ENCODE peak calls at places on chromosomes 12 and 14, in five cellular contexts. One of them, this sample, is unnamed.

GRCh38 chr12:47949441-47950341 is 13.7 kb upstream of the TMEM106C start:
- DNase-seq in GM12878: no peak
- DNase-seq in K562: peak; percentile 83
- DNase-seq in SK-N-SH: peak; percentile 90
- DNase-seq in HepG2: peak; percentile 76
- DNase-seq in this sample: peak; percentile 90

GRCh38 chr12:96421014-96421413 is 20.8 kb upstream of the CDK17 start:
- DNase-seq in SK-N-SH: no peak
- DNase-seq in HepG2: no peak
- DNase-seq in GM12878: no peak
- DNase-seq in K562: no peak
- DNase-seq in this sample: no peak

GRCh38 chr14:99155173-99155777 is 116.7 kb downstream of the BCL11B start:
- DNase-seq in K562: no peak
- DNase-seq in HepG2: no peak
- DNase-seq in GM12878: no peak
- DNase-seq in SK-N-SH: no peak
- DNase-seq in this sample: no peak

GRCh38 chr12:124774054-124774461 is 89.6 kb downstream of the SCARB1 start:
- DNase-seq in SK-N-SH: no peak
- DNase-seq in HepG2: no peak
- DNase-seq in K562: no peak
- DNase-seq in GM12878: no peak
- DNase-seq in this sample: no peak

GRCh38 chr12:11136075-11136474 is 1.6 kb upstream of the TAS2R30 start:
- DNase-seq in SK-N-SH: no peak
- DNase-seq in GM12878: no peak
- DNase-seq in K562: no peak
- DNase-seq in HepG2: no peak
- DNase-seq in this sample: no peak

GRCh38 chr12:101781834-101782543 is 42.7 kb upstream of the SYCP3 start:
- DNase-seq in SK-N-SH: no peak
- DNase-seq in K562: no peak
- DNase-seq in GM12878: no peak
- DNase-seq in HepG2: no peak
- DNase-seq in this sample: no peak

GRCh38 chr12:53963434-53964314 is 9.0 kb downstream of the HOXC12 start:
- DNase-seq in GM12878: no peak
- DNase-seq in K562: no peak
- DNase-seq in HepG2: no peak
- DNase-seq in SK-N-SH: no peak
- DNase-seq in this sample: peak; percentile 38

GRCh38 chr12:122422769-122423257 is 344 bp upstream of the CLIP1 start:
- DNase-seq in GM12878: no peak
- DNase-seq in HepG2: peak; percentile 49
- DNase-seq in SK-N-SH: no peak
- DNase-seq in K562: peak; percentile 59
- DNase-seq in this sample: no peak

GRCh38 chr12:11959117-11959823 is 111.5 kb upstream of the BCL2L14 start:
- DNase-seq in SK-N-SH: no peak
- DNase-seq in HepG2: peak; percentile 48
- DNase-seq in GM12878: no peak
- DNase-seq in K562: no peak
- DNase-seq in this sample: no peak

GRCh38 chr12:121314441-121314840 is 17.9 kb upstream of the CAMKK2 start:
- DNase-seq in HepG2: no peak
- DNase-seq in GM12878: no peak
- DNase-seq in K562: no peak
- DNase-seq in SK-N-SH: no peak
- DNase-seq in this sample: no peak

GRCh38 chr12:6292606-6293005 is 17.9 kb upstream of the PLEKHG6 start:
- DNase-seq in SK-N-SH: no peak
- DNase-seq in GM12878: no peak
- DNase-seq in K562: no peak
- DNase-seq in HepG2: peak; percentile 43
- DNase-seq in this sample: no peak

GRCh38 chr12:54005853-54006699 is 2.7 kb upstream of the HOXC8 start:
- DNase-seq in GM12878: no peak
- DNase-seq in HepG2: peak; percentile 73
- DNase-seq in K562: peak; percentile 86
- DNase-seq in SK-N-SH: peak; percentile 93
- DNase-seq in this sample: peak; percentile 77

GRCh38 chr12:120972870-120973543 is 5.3 kb upstream of the HNF1A start:
- DNase-seq in GM12878: no peak
- DNase-seq in K562: no peak
- DNase-seq in SK-N-SH: no peak
- DNase-seq in HepG2: peak; percentile 90
- DNase-seq in this sample: no peak

GRCh38 chr12:46491548-46491947 is 119.0 kb upstream of the SLC38A2 start:
- DNase-seq in SK-N-SH: no peak
- DNase-seq in K562: no peak
- DNase-seq in HepG2: no peak
- DNase-seq in GM12878: no peak
- DNase-seq in this sample: no peak

GRCh38 chr12:91567100-91567485 is 384.5 kb upstream of the DCN start:
- DNase-seq in SK-N-SH: no peak
- DNase-seq in HepG2: no peak
- DNase-seq in GM12878: no peak
- DNase-seq in K562: no peak
- DNase-seq in this sample: no peak

GRCh38 chr12:8590842-8591545 is 21.7 kb downstream of the AICDA start:
- DNase-seq in SK-N-SH: no peak
- DNase-seq in HepG2: peak; percentile 76
- DNase-seq in K562: no peak
- DNase-seq in GM12878: no peak
- DNase-seq in this sample: no peak

GRCh38 chr12:29245246-29245645 is 96.2 kb downstream of the FAR2 start:
- DNase-seq in K562: no peak
- DNase-seq in GM12878: no peak
- DNase-seq in HepG2: no peak
- DNase-seq in SK-N-SH: no peak
- DNase-seq in this sample: no peak

GRCh38 chr14:75123991-75124390 is 2.9 kb downstream of the NEK9 start:
- DNase-seq in K562: peak; percentile 54
- DNase-seq in HepG2: no peak
- DNase-seq in SK-N-SH: peak; percentile 12
- DNase-seq in GM12878: no peak
- DNase-seq in this sample: no peak

GRCh38 chr12:89994901-89995300 is 286.3 kb upstream of the ATP2B1 start:
- DNase-seq in HepG2: no peak
- DNase-seq in SK-N-SH: no peak
- DNase-seq in GM12878: no peak
- DNase-seq in K562: no peak
- DNase-seq in this sample: no peak

GRCh38 chr14:94132285-94132887 is 3.0 kb upstream of the IFI27L2 start:
- DNase-seq in K562: no peak
- DNase-seq in GM12878: no peak
- DNase-seq in SK-N-SH: peak; percentile 52
- DNase-seq in HepG2: peak; percentile 72
- DNase-seq in this sample: peak; percentile 39

GRCh38 chr12:103824290-103824689 is 16.7 kb downstream of the NT5DC3 start:
- DNase-seq in HepG2: no peak
- DNase-seq in K562: no peak
- DNase-seq in GM12878: no peak
- DNase-seq in SK-N-SH: no peak
- DNase-seq in this sample: no peak

GRCh38 chr14:46840971-46841729 is 189.6 kb upstream of the RPL10L start:
- DNase-seq in SK-N-SH: no peak
- DNase-seq in K562: no peak
- DNase-seq in HepG2: no peak
- DNase-seq in GM12878: no peak
- DNase-seq in this sample: no peak

GRCh38 chr12:69052613-69053408 is 119.8 kb upstream of the CPM start:
- DNase-seq in GM12878: peak; percentile 32
- DNase-seq in K562: no peak
- DNase-seq in SK-N-SH: no peak
- DNase-seq in HepG2: peak; percentile 91
- DNase-seq in this sample: no peak

GRCh38 chr14:75369506-75369905 is 58.3 kb upstream of the JDP2 start:
- DNase-seq in K562: no peak
- DNase-seq in SK-N-SH: no peak
- DNase-seq in HepG2: no peak
- DNase-seq in GM12878: no peak
- DNase-seq in this sample: no peak

GRCh38 chr12:51218607-51219161 is 822 bp upstream of the POU6F1 start:
- DNase-seq in GM12878: no peak
- DNase-seq in SK-N-SH: no peak
- DNase-seq in HepG2: peak; percentile 41
- DNase-seq in K562: peak; percentile 67
- DNase-seq in this sample: no peak

GRCh38 chr12:75579552-75579951 is 68.1 kb upstream of the KRR1 start:
- DNase-seq in GM12878: no peak
- DNase-seq in HepG2: no peak
- DNase-seq in K562: no peak
- DNase-seq in SK-N-SH: no peak
- DNase-seq in this sample: no peak

GRCh38 chr12:108563135-108563803 is 873 bp downstream of the ISCU start:
- DNase-seq in HepG2: peak; percentile 83
- DNase-seq in GM12878: peak; percentile 83
- DNase-seq in SK-N-SH: peak; percentile 79
- DNase-seq in K562: peak; percentile 90
- DNase-seq in this sample: peak; percentile 81

GRCh38 chr12:97982684-97983083 is 520.1 kb downstream of the RMST start:
- DNase-seq in HepG2: no peak
- DNase-seq in GM12878: no peak
- DNase-seq in SK-N-SH: no peak
- DNase-seq in K562: no peak
- DNase-seq in this sample: no peak

GRCh38 chr12:69284131-69284530 is 44.8 kb downstream of the CPSF6 start:
- DNase-seq in GM12878: no peak
- DNase-seq in SK-N-SH: peak; percentile 74
- DNase-seq in HepG2: peak; percentile 70
- DNase-seq in K562: peak; percentile 82
- DNase-seq in this sample: peak; percentile 74

GRCh38 chr14:81400852-81401251 is 728 bp upstream of the STON2 start:
- DNase-seq in HepG2: no peak
- DNase-seq in GM12878: no peak
- DNase-seq in SK-N-SH: no peak
- DNase-seq in K562: no peak
- DNase-seq in this sample: peak; percentile 43

DNA sequence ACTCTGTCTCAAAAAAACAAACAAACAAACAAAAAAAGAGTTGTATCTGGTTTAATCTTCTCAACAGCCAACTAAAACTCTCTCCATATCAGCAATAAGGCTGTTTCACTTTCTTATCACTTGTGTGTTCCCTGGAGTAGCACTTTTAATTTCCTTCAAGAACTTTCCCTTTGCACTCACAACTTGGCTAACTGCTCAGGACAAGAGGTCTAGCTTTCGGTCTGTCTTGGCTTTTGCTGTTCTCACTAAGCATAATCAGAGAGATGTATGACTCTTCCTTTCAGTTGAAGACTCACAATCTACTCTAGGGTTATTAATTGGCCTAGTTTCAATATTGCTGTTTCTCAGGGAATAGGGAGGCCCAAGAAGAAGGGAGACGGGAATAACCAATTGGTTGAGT is 12.3 kb downstream of the NEMP1 start:
- DNase-seq in SK-N-SH: no peak
- DNase-seq in GM12878: no peak
- DNase-seq in HepG2: no peak
- DNase-seq in K562: no peak
- DNase-seq in this sample: no peak
- TF ChIP-seq FOXM1 in SK-N-SH: no peak
- TF ChIP-seq FOXM1 in GM12878: no peak
- TF ChIP-seq FOXM1 in HepG2: no peak
- TF ChIP-seq FOXM1 in K562: no peak
- TF ChIP-seq FOXM1 in this sample: no peak

DNA sequence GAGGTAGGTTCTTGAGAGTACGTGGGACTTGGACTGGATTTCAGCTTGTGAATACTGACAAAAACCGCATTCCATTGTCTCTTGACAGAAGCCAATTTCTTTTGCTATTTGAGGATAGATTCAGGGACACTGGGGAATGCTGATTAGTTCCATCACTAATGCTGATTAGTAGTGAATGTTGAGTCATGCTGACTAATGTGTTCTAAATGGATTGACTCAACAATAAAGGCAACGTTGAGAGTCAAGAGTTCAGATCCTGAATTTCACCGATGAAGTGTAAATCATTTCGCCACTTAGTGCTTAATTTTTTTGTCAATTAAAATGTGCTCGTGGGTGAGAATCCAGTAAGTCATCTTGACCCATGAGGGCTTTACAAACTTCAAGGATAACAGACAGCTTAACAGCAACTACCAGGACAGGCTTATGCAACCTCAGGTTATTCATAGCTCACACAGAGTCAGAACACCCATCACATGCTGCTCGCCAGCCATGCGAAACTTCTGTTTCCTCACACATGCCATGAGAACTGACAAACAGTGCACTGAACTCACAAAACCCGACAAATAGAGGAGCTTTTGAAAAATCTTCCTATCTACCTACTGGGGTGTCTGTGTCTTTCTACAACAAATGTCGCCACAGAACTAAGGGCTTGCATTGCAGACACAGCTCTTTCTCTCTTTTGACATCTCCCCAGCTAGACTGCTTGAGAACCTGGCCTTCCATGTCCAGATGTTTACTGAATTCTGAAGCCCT is 316.5 kb downstream of the ZFP36L1 start:
- DNase-seq in HepG2: peak; percentile 45
- DNase-seq in K562: no peak
- DNase-seq in SK-N-SH: no peak
- DNase-seq in GM12878: peak; percentile 93
- DNase-seq in this sample: no peak
- TF ChIP-seq FOXM1 in HepG2: no peak
- TF ChIP-seq FOXM1 in K562: no peak
- TF ChIP-seq FOXM1 in SK-N-SH: peak; percentile 53
- TF ChIP-seq FOXM1 in GM12878: peak; percentile 79
- TF ChIP-seq FOXM1 in this sample: no peak

DNA sequence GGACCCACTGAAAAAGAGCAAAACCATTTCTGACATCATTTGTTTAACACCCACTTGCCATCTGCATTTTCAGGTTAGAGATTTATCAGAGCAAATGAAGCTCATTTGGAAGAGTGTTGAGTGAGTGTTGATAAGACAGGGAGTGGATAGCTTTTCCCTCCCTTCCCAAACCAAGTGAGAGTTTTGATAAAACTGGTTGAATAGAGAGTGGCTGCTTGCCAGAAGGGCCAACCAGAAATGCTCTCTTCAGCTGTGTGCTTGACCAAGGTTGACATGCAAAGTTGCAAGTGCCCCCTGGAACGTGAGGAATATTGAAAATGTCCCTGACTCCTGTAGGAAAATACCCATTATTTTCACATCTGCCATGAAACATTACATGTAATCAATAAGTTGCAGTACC is 1487.0 kb upstream of the FLRT2 start:
- DNase-seq in GM12878: no peak
- DNase-seq in HepG2: no peak
- DNase-seq in SK-N-SH: no peak
- DNase-seq in K562: no peak
- DNase-seq in this sample: no peak
- TF ChIP-seq FOXM1 in GM12878: no peak
- TF ChIP-seq FOXM1 in HepG2: no peak
- TF ChIP-seq FOXM1 in SK-N-SH: no peak
- TF ChIP-seq FOXM1 in K562: no peak
- TF ChIP-seq FOXM1 in this sample: no peak

DNA sequence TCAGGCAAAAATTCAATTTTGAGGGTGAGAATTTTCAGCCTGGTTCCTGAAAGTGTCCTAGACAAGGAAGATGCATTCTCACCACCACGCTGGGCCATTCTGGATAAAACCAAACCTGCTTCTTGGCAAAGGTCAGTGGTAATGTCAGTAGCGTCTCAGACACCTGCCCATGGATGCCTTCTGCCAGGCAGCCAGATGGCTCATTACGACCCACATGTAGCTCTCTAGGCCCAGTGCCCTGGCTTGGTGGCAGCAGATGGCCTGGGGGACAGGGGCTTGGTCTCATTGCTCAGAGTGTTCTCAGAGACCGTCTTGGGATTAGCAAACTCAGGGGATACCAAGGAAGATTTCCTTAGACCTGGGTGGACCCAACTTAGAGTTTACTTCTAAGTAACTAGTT is 105.1 kb downstream of the ARF6 start:
- DNase-seq in GM12878: no peak
- DNase-seq in HepG2: no peak
- DNase-seq in K562: no peak
- DNase-seq in SK-N-SH: no peak
- DNase-seq in this sample: no peak
- TF ChIP-seq FOXM1 in GM12878: no peak
- TF ChIP-seq FOXM1 in HepG2: no peak
- TF ChIP-seq FOXM1 in K562: no peak
- TF ChIP-seq FOXM1 in SK-N-SH: no peak
- TF ChIP-seq FOXM1 in this sample: no peak